ENCODE peak calls at places on chromosomes 7 and 10, in seven cellular contexts. One of them, this sample, is unnamed.

GRCh38 chr7:99525713-99526440 is 21.4 kb downstream of the ZKSCAN5 start:
- DNase-seq in CD4-positive, CD25-positive, alpha-beta regulatory T cell: no peak
- DNase-seq in stomach: no peak
- DNase-seq in ovary: peak; percentile 17
- DNase-seq in cardiac muscle cell: no peak
- DNase-seq in hepatocyte: no peak
- DNase-seq in tibial artery: no peak
- DNase-seq in this sample: no peak

GRCh38 chr7:156152380-156152779 is 340.1 kb upstream of the SHH start:
- DNase-seq in CD4-positive, CD25-positive, alpha-beta regulatory T cell: no peak
- DNase-seq in cardiac muscle cell: no peak
- DNase-seq in stomach: no peak
- DNase-seq in hepatocyte: peak; percentile 55
- DNase-seq in tibial artery: no peak
- DNase-seq in ovary: no peak
- DNase-seq in this sample: no peak

GRCh38 chr10:35726850-35727249 is 84.8 kb upstream of the FZD8 start:
- DNase-seq in ovary: no peak
- DNase-seq in hepatocyte: peak; percentile 25
- DNase-seq in cardiac muscle cell: no peak
- DNase-seq in stomach: no peak
- DNase-seq in tibial artery: no peak
- DNase-seq in CD4-positive, CD25-positive, alpha-beta regulatory T cell: no peak
- DNase-seq in this sample: no peak

GRCh38 chr7:147651601-147652000 is 939.0 kb upstream of the C7orf33 start:
- DNase-seq in stomach: no peak
- DNase-seq in ovary: no peak
- DNase-seq in hepatocyte: no peak
- DNase-seq in CD4-positive, CD25-positive, alpha-beta regulatory T cell: no peak
- DNase-seq in tibial artery: no peak
- DNase-seq in cardiac muscle cell: no peak
- DNase-seq in this sample: no peak

GRCh38 chr10:132427071-132427771 is 30.2 kb downstream of the PWWP2B start:
- DNase-seq in CD4-positive, CD25-positive, alpha-beta regulatory T cell: no peak
- DNase-seq in ovary: no peak
- DNase-seq in hepatocyte: no peak
- DNase-seq in stomach: no peak
- DNase-seq in cardiac muscle cell: no peak
- DNase-seq in tibial artery: no peak
- DNase-seq in this sample: no peak

GRCh38 chr10:95260397-95260881 is 30.4 kb downstream of the PDLIM1 start:
- DNase-seq in ovary: no peak
- DNase-seq in hepatocyte: peak; percentile 83
- DNase-seq in cardiac muscle cell: peak; percentile 91
- DNase-seq in CD4-positive, CD25-positive, alpha-beta regulatory T cell: no peak
- DNase-seq in stomach: no peak
- DNase-seq in tibial artery: no peak
- DNase-seq in this sample: no peak

GRCh38 chr10:23194966-23195845 is 3.1 kb downstream of the PTF1A start:
- DNase-seq in cardiac muscle cell: no peak
- DNase-seq in ovary: no peak
- DNase-seq in stomach: no peak
- DNase-seq in tibial artery: no peak
- DNase-seq in hepatocyte: no peak
- DNase-seq in CD4-positive, CD25-positive, alpha-beta regulatory T cell: no peak
- DNase-seq in this sample: no peak

GRCh38 chr10:37495415-37495814 is 362.0 kb downstream of the ZNF248 start:
- DNase-seq in cardiac muscle cell: no peak
- DNase-seq in hepatocyte: no peak
- DNase-seq in stomach: no peak
- DNase-seq in ovary: no peak
- DNase-seq in CD4-positive, CD25-positive, alpha-beta regulatory T cell: no peak
- DNase-seq in tibial artery: no peak
- DNase-seq in this sample: no peak

GRCh38 chr7:97639036-97639435 is 92.8 kb upstream of the TAC1 start:
- DNase-seq in cardiac muscle cell: no peak
- DNase-seq in CD4-positive, CD25-positive, alpha-beta regulatory T cell: no peak
- DNase-seq in tibial artery: no peak
- DNase-seq in hepatocyte: peak; percentile 37
- DNase-seq in stomach: no peak
- DNase-seq in ovary: no peak
- DNase-seq in this sample: no peak

GRCh38 chr7:116524609-116525297 is at the start of gene CAV1:
- DNase-seq in stomach: peak; percentile 65
- DNase-seq in CD4-positive, CD25-positive, alpha-beta regulatory T cell: peak; percentile 24
- DNase-seq in hepatocyte: peak; percentile 78
- DNase-seq in cardiac muscle cell: peak; percentile 93
- DNase-seq in ovary: peak; percentile 92
- DNase-seq in tibial artery: peak; percentile 89
- DNase-seq in this sample: no peak

GRCh38 chr10:1853801-1854200 is 116.5 kb upstream of the ADARB2 start:
- DNase-seq in ovary: no peak
- DNase-seq in CD4-positive, CD25-positive, alpha-beta regulatory T cell: no peak
- DNase-seq in tibial artery: no peak
- DNase-seq in cardiac muscle cell: no peak
- DNase-seq in hepatocyte: no peak
- DNase-seq in stomach: no peak
- DNase-seq in this sample: no peak

GRCh38 chr7:106347229-106347833 is 62.5 kb upstream of the NAMPT start:
- DNase-seq in CD4-positive, CD25-positive, alpha-beta regulatory T cell: no peak
- DNase-seq in tibial artery: no peak
- DNase-seq in stomach: no peak
- DNase-seq in cardiac muscle cell: no peak
- DNase-seq in hepatocyte: no peak
- DNase-seq in ovary: no peak
- DNase-seq in this sample: no peak

GRCh38 chr7:116706668-116707126 is 34.7 kb downstream of the MET start:
- DNase-seq in CD4-positive, CD25-positive, alpha-beta regulatory T cell: no peak
- DNase-seq in stomach: no peak
- DNase-seq in ovary: no peak
- DNase-seq in tibial artery: no peak
- DNase-seq in hepatocyte: no peak
- DNase-seq in cardiac muscle cell: peak; percentile 41
- DNase-seq in this sample: no peak

GRCh38 chr10:110656612-110657011 is 12.5 kb downstream of the RBM20 start:
- DNase-seq in cardiac muscle cell: no peak
- DNase-seq in stomach: no peak
- DNase-seq in CD4-positive, CD25-positive, alpha-beta regulatory T cell: no peak
- DNase-seq in ovary: no peak
- DNase-seq in tibial artery: no peak
- DNase-seq in hepatocyte: no peak
- DNase-seq in this sample: no peak

GRCh38 chr7:68787586-68787985 is 810.7 kb upstream of the AUTS2 start:
- DNase-seq in stomach: no peak
- DNase-seq in hepatocyte: no peak
- DNase-seq in CD4-positive, CD25-positive, alpha-beta regulatory T cell: no peak
- DNase-seq in tibial artery: no peak
- DNase-seq in cardiac muscle cell: no peak
- DNase-seq in ovary: no peak
- DNase-seq in this sample: no peak

GRCh38 chr10:117830832-117831231 is 215.9 kb downstream of the RAB11FIP2 start:
- DNase-seq in hepatocyte: no peak
- DNase-seq in cardiac muscle cell: no peak
- DNase-seq in CD4-positive, CD25-positive, alpha-beta regulatory T cell: no peak
- DNase-seq in ovary: no peak
- DNase-seq in tibial artery: no peak
- DNase-seq in stomach: no peak
- DNase-seq in this sample: no peak

GRCh38 chr10:8242295-8242872 is 187.9 kb downstream of the GATA3 start:
- DNase-seq in ovary: no peak
- DNase-seq in stomach: no peak
- DNase-seq in CD4-positive, CD25-positive, alpha-beta regulatory T cell: no peak
- DNase-seq in cardiac muscle cell: no peak
- DNase-seq in tibial artery: no peak
- DNase-seq in hepatocyte: no peak
- DNase-seq in this sample: no peak

GRCh38 chr10:311901-312665 is 176.8 kb downstream of the ZMYND11 start:
- DNase-seq in hepatocyte: no peak
- DNase-seq in CD4-positive, CD25-positive, alpha-beta regulatory T cell: no peak
- DNase-seq in ovary: no peak
- DNase-seq in stomach: no peak
- DNase-seq in cardiac muscle cell: no peak
- DNase-seq in tibial artery: no peak
- DNase-seq in this sample: no peak

GRCh38 chr10:130928306-130928705 is 383.2 kb downstream of the TCERG1L start:
- DNase-seq in ovary: no peak
- DNase-seq in tibial artery: no peak
- DNase-seq in cardiac muscle cell: no peak
- DNase-seq in CD4-positive, CD25-positive, alpha-beta regulatory T cell: no peak
- DNase-seq in stomach: no peak
- DNase-seq in hepatocyte: no peak
- DNase-seq in this sample: no peak

DNA sequence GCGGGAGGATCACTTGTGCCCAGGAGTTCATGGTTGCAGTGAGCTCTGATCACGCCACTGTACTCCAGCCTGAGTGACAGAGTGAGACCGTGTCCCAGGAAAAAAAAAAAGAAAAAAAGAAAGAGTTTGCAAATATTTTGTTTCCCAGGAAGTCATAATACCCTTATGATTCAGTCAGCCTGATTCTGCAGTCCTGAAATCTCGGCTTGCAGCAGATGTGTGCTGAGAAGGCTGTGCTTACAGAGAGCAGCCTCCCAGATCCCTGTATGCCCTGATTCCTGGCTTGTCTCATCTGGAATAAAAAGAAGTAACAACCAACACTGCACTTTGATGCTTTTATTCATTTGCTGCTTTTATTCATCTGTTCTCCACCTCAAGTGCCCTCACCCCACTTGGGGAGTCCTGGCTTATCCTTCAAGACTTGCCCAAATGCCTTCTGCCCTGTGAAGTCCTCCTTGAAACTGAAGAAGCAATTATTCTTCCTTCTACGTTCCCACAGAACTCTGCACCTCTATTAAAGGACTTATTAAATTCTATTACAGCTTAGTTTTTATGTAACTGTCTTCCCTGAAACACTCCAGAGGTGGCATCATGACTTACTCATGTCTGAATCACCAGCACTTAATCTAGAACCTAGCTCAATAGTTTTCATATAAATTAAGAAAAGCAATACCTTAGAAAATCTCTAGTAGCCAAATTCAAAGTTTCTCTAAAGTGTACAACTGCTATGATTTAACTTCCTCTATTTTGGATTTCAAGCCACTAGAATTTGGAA is 27.7 kb upstream of the BPGM start:
- DNase-seq in stomach: no peak
- DNase-seq in hepatocyte: no peak
- DNase-seq in ovary: no peak
- DNase-seq in tibial artery: no peak
- DNase-seq in CD4-positive, CD25-positive, alpha-beta regulatory T cell: no peak
- DNase-seq in cardiac muscle cell: peak; percentile 58
- DNase-seq in this sample: no peak
- H3K27ac ChIP-seq in stomach: no peak overlapping the region
- H3K27ac ChIP-seq in hepatocyte: no peak overlapping the region
- H3K27ac ChIP-seq in ovary: no peak overlapping the region
- H3K27ac ChIP-seq in tibial artery: no peak overlapping the region
- H3K27ac ChIP-seq in CD4-positive, CD25-positive, alpha-beta regulatory T cell: no peak overlapping the region
- H3K27ac ChIP-seq in cardiac muscle cell: no peak overlapping the region
- H3K27ac ChIP-seq in this sample: no peak overlapping the region

GRCh38 chr10:70910486-70911350 is 22.4 kb upstream of the PCBD1 start:
- DNase-seq in CD4-positive, CD25-positive, alpha-beta regulatory T cell: no peak
- DNase-seq in hepatocyte: no peak
- DNase-seq in tibial artery: peak; percentile 10
- DNase-seq in stomach: no peak
- DNase-seq in cardiac muscle cell: no peak
- DNase-seq in ovary: peak; percentile 24
- DNase-seq in this sample: no peak
- H3K27ac ChIP-seq in CD4-positive, CD25-positive, alpha-beta regulatory T cell: no peak overlapping the region
- H3K27ac ChIP-seq in hepatocyte: no peak overlapping the region
- H3K27ac ChIP-seq in tibial artery: no peak overlapping the region
- H3K27ac ChIP-seq in stomach: no peak overlapping the region
- H3K27ac ChIP-seq in cardiac muscle cell: no peak overlapping the region
- H3K27ac ChIP-seq in ovary: no peak overlapping the region
- H3K27ac ChIP-seq in this sample: no peak overlapping the region

GRCh38 chr10:14667748-14668147 is 106.9 kb downstream of the FAM107B start:
- DNase-seq in cardiac muscle cell: no peak
- DNase-seq in stomach: no peak
- DNase-seq in hepatocyte: no peak
- DNase-seq in CD4-positive, CD25-positive, alpha-beta regulatory T cell: no peak
- DNase-seq in tibial artery: no peak
- DNase-seq in ovary: no peak
- DNase-seq in this sample: no peak

GRCh38 chr10:14671383-14671782 is 103.3 kb downstream of the FAM107B start:
- DNase-seq in hepatocyte: peak; percentile 38
- DNase-seq in cardiac muscle cell: no peak
- DNase-seq in CD4-positive, CD25-positive, alpha-beta regulatory T cell: no peak
- DNase-seq in tibial artery: no peak
- DNase-seq in ovary: no peak
- DNase-seq in stomach: no peak
- DNase-seq in this sample: no peak

GRCh38 chr10:14669576-14669975 is 105.1 kb downstream of the FAM107B start:
- DNase-seq in hepatocyte: no peak
- DNase-seq in cardiac muscle cell: no peak
- DNase-seq in CD4-positive, CD25-positive, alpha-beta regulatory T cell: no peak
- DNase-seq in ovary: no peak
- DNase-seq in stomach: no peak
- DNase-seq in tibial artery: no peak
- DNase-seq in this sample: no peak

GRCh38 chr10:14673189-14673947 is 101.3 kb downstream of the FAM107B start:
- DNase-seq in tibial artery: no peak
- DNase-seq in cardiac muscle cell: peak; percentile 52
- DNase-seq in CD4-positive, CD25-positive, alpha-beta regulatory T cell: no peak
- DNase-seq in stomach: no peak
- DNase-seq in hepatocyte: peak; percentile 36
- DNase-seq in ovary: no peak
- DNase-seq in this sample: no peak

GRCh38 chr10:14670551-14671240 is 104.0 kb downstream of the FAM107B start:
- DNase-seq in tibial artery: no peak
- DNase-seq in hepatocyte: peak; percentile 58
- DNase-seq in stomach: no peak
- DNase-seq in CD4-positive, CD25-positive, alpha-beta regulatory T cell: no peak
- DNase-seq in ovary: no peak
- DNase-seq in cardiac muscle cell: peak; percentile 10
- DNase-seq in this sample: no peak
- H3K27ac ChIP-seq in tibial artery: peak overlapping the region; percentile 31
- H3K27ac ChIP-seq in hepatocyte: peak overlapping the region; percentile 87
- H3K27ac ChIP-seq in stomach: peak overlapping the region; percentile 12
- H3K27ac ChIP-seq in CD4-positive, CD25-positive, alpha-beta regulatory T cell: no peak overlapping the region
- H3K27ac ChIP-seq in ovary: no peak overlapping the region
- H3K27ac ChIP-seq in cardiac muscle cell: no peak overlapping the region
- H3K27ac ChIP-seq in this sample: peak overlapping the region; percentile 1

DNA sequence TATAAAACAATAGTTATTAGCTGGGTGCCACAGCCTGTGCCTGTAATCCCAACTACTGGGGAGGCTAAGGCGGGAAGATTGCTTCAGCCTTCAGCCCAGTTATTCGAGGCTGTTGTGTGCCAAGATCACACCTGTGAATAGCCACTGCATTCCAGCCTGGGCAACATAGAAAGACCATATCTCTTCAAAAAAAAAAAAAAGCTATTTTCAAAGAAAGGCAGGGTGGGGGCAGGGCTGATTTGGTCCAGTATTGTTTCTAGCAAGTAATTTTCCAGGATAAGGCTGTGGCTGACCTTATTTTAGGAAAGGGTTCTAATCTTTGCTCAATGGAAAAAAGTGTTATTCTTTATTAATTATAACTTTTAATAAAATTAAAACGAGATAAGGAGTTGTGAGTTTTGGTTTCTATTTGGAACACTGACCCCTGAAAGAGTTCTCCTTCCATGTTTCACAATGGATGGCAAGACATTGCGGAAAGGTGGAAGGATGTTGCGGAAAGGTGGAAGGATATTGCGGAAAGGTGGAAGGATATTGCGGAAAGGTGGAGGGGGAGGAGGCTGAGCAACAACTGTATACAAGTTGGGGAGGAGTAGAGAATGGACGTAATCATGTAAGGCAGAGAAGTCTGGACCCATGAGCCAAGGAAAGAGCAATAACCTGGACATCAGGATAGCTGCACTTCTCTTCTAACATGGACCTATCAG is 1.5 kb upstream of the C1GALT1 start:
- DNase-seq in cardiac muscle cell: no peak
- DNase-seq in ovary: no peak
- DNase-seq in hepatocyte: no peak
- DNase-seq in CD4-positive, CD25-positive, alpha-beta regulatory T cell: no peak
- DNase-seq in tibial artery: no peak
- DNase-seq in stomach: no peak
- DNase-seq in this sample: no peak
- H3K27ac ChIP-seq in cardiac muscle cell: peak overlapping the region; percentile 83
- H3K27ac ChIP-seq in ovary: no peak overlapping the region
- H3K27ac ChIP-seq in hepatocyte: peak overlapping the region; percentile 96
- H3K27ac ChIP-seq in CD4-positive, CD25-positive, alpha-beta regulatory T cell: peak overlapping the region; percentile 96
- H3K27ac ChIP-seq in tibial artery: peak overlapping the region; percentile 97
- H3K27ac ChIP-seq in stomach: no peak overlapping the region
- H3K27ac ChIP-seq in this sample: peak overlapping the region; percentile 95

This sample was measured in substantia nigra.